ENCODE peak calls at places on chromosomes 1 and 21, in six cellular contexts. B is stimulated activated CD8-positive, alpha-beta memory T cell treated with anti-CD3 and anti-CD28 coated beads, Interleukin-15, amount 100 ng/mL, for 48 hours; J is lung; V is stomach; M is tibial artery; Z is ACHN. S is an unnamed sample.

GRCh38 chr1:17207046-17207445 is 2.1 kb downstream of the PADI1 start:
- DNase-seq in B (no peak), J (peak), V (peak), M (peak), Z (no peak), S (no peak)

GRCh38 chr1:232617237-232617636 is 12.7 kb downstream of the SIPA1L2 start:
- DNase-seq in B (no peak), J (no peak), V (no peak), M (no peak), Z (no peak), S (no peak)

GRCh38 chr1:165903672-165904071 is 76.3 kb downstream of the UCK2 start:
- DNase-seq in B (no peak), J (no peak), V (peak), M (no peak), Z (peak), S (no peak)

GRCh38 chr21:32135401-32136363 is 143.2 kb downstream of the MIS18A start:
- DNase-seq in B (no peak), J (no peak), V (no peak), M (no peak), Z (no peak), S (no peak)

GRCh38 chr1:180152588-180152987 is 2.1 kb upstream of the QSOX1 start:
- DNase-seq in B (no peak), J (no peak), V (no peak), M (no peak), Z (no peak), S (no peak)

GRCh38 chr21:17466166-17466565 is 46.7 kb upstream of the CXADR start:
- DNase-seq in B (no peak), J (no peak), V (peak), M (no peak), Z (peak), S (no peak)

GRCh38 chr1:153849487-153850185 is 73.1 kb downstream of the GATAD2B start:
- DNase-seq in B (no peak), J (no peak), V (no peak), M (no peak), Z (no peak), S (no peak)

GRCh38 chr21:36718951-36719501 is 20.1 kb downstream of the SIM2 start:
- DNase-seq in B (no peak), J (no peak), V (peak), M (peak), Z (no peak), S (peak)

GRCh38 chr1:180789460-180789859 is 123.2 kb upstream of the KIAA1614 start:
- DNase-seq in B (no peak), J (no peak), V (no peak), M (no peak), Z (no peak), S (no peak)

GRCh38 chr21:44024895-44025353 is 12.8 kb downstream of the TRAPPC10 start:
- DNase-seq in B (no peak), J (peak), V (no peak), M (peak), Z (no peak), S (no peak)

GRCh38 chr1:26932536-26932935 is 11.0 kb downstream of the NUDC start:
- DNase-seq in B (no peak), J (no peak), V (no peak), M (no peak), Z (no peak), S (no peak)

GRCh38 chr21:15520811-15521643 is 208.8 kb upstream of the USP25 start:
- DNase-seq in B (no peak), J (no peak), V (no peak), M (no peak), Z (peak), S (no peak)

GRCh38 chr1:35650416-35650815 is 9.1 kb upstream of the PSMB2 start:
- DNase-seq in B (no peak), J (no peak), V (no peak), M (no peak), Z (no peak), S (no peak)

GRCh38 chr1:232445361-232446106 is 184.4 kb downstream of the SIPA1L2 start:
- DNase-seq in B (no peak), J (no peak), V (no peak), M (no peak), Z (peak), S (no peak)

GRCh38 chr1:72282690-72283203 is 408 bp upstream of the NEGR1 start:
- DNase-seq in B (peak), J (peak), V (peak), M (peak), Z (peak), S (peak)

GRCh38 chr1:9500756-9501754 is 38.2 kb upstream of the SLC25A33 start:
- DNase-seq in B (no peak), J (no peak), V (no peak), M (no peak), Z (peak), S (no peak)

GRCh38 chr1:32361674-32362473 is 411 bp downstream of the FAM229A start:
- DNase-seq in B (no peak), J (peak), V (peak), M (peak), Z (peak), S (no peak)

S was measured in HAP-1.